ENCODE peak calls at places on chromosomes 1 and 21, in eight cellular contexts. S is stimulated activated CD4-positive, alpha-beta T cell treated with anti-CD3 and anti-CD28 coated beads, TNF-alpha, amount 100 ng/mL, for 24 hours; M is activated T-cell treated with anti-CD3 and anti-CD28 coated beads for 1 hour; G is NCI-H1105; Z is GM12891; J is Caki2; T is islet precursor cell; E is LoVo. I is an unnamed sample.

GRCh38 chr1:1291611-1292441 is 11.6 kb downstream of the SCNN1D start:
- DNase-seq in M (peak; percentile 66), G (peak; percentile 78), S (peak; percentile 50), J (peak; percentile 48), E (peak; percentile 52), T (peak; percentile 90), Z (peak; percentile 96), I (no peak)

GRCh38 chr1:188433428-188433827 is 1604.7 kb downstream of the PLA2G4A start:
- DNase-seq in S (no peak), Z (no peak), G (no peak), E (no peak), T (no peak), M (no peak), J (no peak), I (no peak)

GRCh38 chr21:42093991-42094417 is 22.9 kb downstream of the UMODL1 start:
- DNase-seq in J (peak; percentile 96), T (peak; percentile 76), G (no peak), S (no peak), Z (no peak), E (no peak), M (no peak), I (no peak)

GRCh38 chr1:53543130-53543770 is 84.1 kb downstream of the DMRTB1 start:
- DNase-seq in J (no peak), Z (no peak), M (no peak), G (no peak), E (no peak), T (no peak), S (no peak), I (no peak)

GRCh38 chr1:185139231-185139630 is 17.5 kb downstream of the TRMT1L start:
- DNase-seq in T (no peak), E (no peak), J (no peak), Z (no peak), S (no peak), G (no peak), M (no peak), I (no peak)

GRCh38 chr1:79660127-79660526 is 653.6 kb upstream of the ADGRL4 start:
- DNase-seq in E (no peak), Z (no peak), G (no peak), S (no peak), J (no peak), M (no peak), T (no peak), I (no peak)

GRCh38 chr1:43545686-43546387 is 15.2 kb downstream of the PTPRF start:
- DNase-seq in J (peak; percentile 68), T (peak; percentile 91), Z (no peak), S (no peak), E (no peak), G (peak; percentile 90), M (no peak), I (no peak)

GRCh38 chr1:147627435-147628110 is 42.8 kb downstream of the ACP6 start:
- DNase-seq in M (peak; percentile 44), J (peak; percentile 41), S (peak; percentile 31), T (peak; percentile 69), E (peak; percentile 24), G (peak; percentile 22), Z (peak; percentile 53), I (no peak)

GRCh38 chr1:190175320-190175719 is 302.3 kb downstream of the BRINP3 start:
- DNase-seq in Z (no peak), G (no peak), S (no peak), M (no peak), T (no peak), J (no peak), E (no peak), I (no peak)

GRCh38 chr1:153617677-153618076 is 1.6 kb upstream of the S100A14 start:
- DNase-seq in S (peak; percentile 38), Z (no peak), J (peak; percentile 67), M (no peak), G (peak; percentile 50), T (peak; percentile 80), E (peak; percentile 78), I (no peak)

GRCh38 chr1:20445956-20446355 is 40.1 kb downstream of the CAMK2N1 start:
- DNase-seq in T (no peak), G (no peak), M (no peak), J (no peak), E (no peak), Z (no peak), S (no peak), I (no peak)

GRCh38 chr1:201016943-201017827 is 6.3 kb downstream of the KIF21B start:
- DNase-seq in E (no peak), T (no peak), G (no peak), J (no peak), S (no peak), Z (no peak), M (no peak), I (no peak)

GRCh38 chr1:45954401-45954847 is 151.0 kb downstream of the MAST2 start:
- DNase-seq in S (no peak), J (peak; percentile 81), T (peak; percentile 68), Z (no peak), E (peak; percentile 63), G (no peak), M (no peak), I (no peak)

GRCh38 chr1:200665851-200666250 is 3.9 kb downstream of the DDX59 start:
- DNase-seq in E (no peak), G (no peak), S (no peak), T (no peak), Z (no peak), J (no peak), M (no peak), I (no peak)

GRCh38 chr21:14889080-14889805 is 175.6 kb downstream of the NRIP1 start:
- DNase-seq in E (peak; percentile 80), Z (no peak), S (no peak), M (no peak), J (peak; percentile 38), G (no peak), T (no peak), I (no peak)

GRCh38 chr1:6027591-6027990 is 18.1 kb upstream of the KCNAB2 start:
- DNase-seq in G (no peak), Z (no peak), J (no peak), T (no peak), M (no peak), E (no peak), S (no peak), I (no peak)

GRCh38 chr1:5926686-5927435 is 65.4 kb downstream of the NPHP4 start:
- DNase-seq in E (no peak), S (no peak), Z (no peak), J (no peak), T (no peak), G (no peak), M (no peak), I (no peak)

GRCh38 chr1:207897188-207897587 is 13.7 kb downstream of the CD34 start:
- DNase-seq in Z (no peak), M (no peak), T (peak; percentile 22), E (peak; percentile 6), J (no peak), G (peak; percentile 11), S (no peak), I (no peak)

GRCh38 chr1:209601809-209602657 is 18.5 kb downstream of the CAMK1G start:
- DNase-seq in M (no peak), Z (no peak), T (peak; percentile 63), J (peak; percentile 39), S (peak; percentile 14), G (no peak), E (peak; percentile 49), I (no peak)

GRCh38 chr1:226064168-226064815 is 1.8 kb downstream of the H3-3A start:
- DNase-seq in Z (no peak), T (no peak), S (no peak), J (peak; percentile 55), G (no peak), E (peak; percentile 41), M (no peak), I (no peak)

GRCh38 chr1:219294251-219294650 is 120.6 kb downstream of the LYPLAL1 start:
- DNase-seq in E (no peak), T (no peak), S (no peak), J (no peak), M (no peak), Z (no peak), G (no peak), I (no peak)

GRCh38 chr1:152980676-152981075 is 3.2 kb upstream of the SPRR1A start:
- DNase-seq in S (no peak), M (no peak), E (no peak), J (no peak), G (no peak), T (no peak), Z (no peak), I (no peak)

GRCh38 chr1:119682141-119682540 is 29.6 kb upstream of the PHGDH start:
- DNase-seq in J (no peak), T (no peak), E (no peak), G (no peak), Z (no peak), M (no peak), S (no peak), I (no peak)

GRCh38 chr1:224879404-224879803 is 50.1 kb upstream of the DNAH14 start:
- DNase-seq in J (no peak), T (peak; percentile 69), M (no peak), S (no peak), Z (no peak), G (no peak), E (no peak), I (no peak)

GRCh38 chr1:107378602-107379265 is 237.9 kb downstream of the NTNG1 start:
- DNase-seq in E (no peak), Z (no peak), G (no peak), T (peak; percentile 58), M (no peak), J (peak; percentile 63), S (no peak), I (no peak)

GRCh38 chr1:29408831-29409605 is 172.7 kb downstream of the PTPRU start:
- DNase-seq in J (no peak), T (peak; percentile 45), S (no peak), M (no peak), G (no peak), Z (no peak), E (no peak), I (no peak)

GRCh38 chr1:179143332-179143731 is 61.5 kb downstream of the TOR3A start:
- DNase-seq in G (no peak), Z (no peak), T (no peak), M (no peak), S (no peak), J (no peak), E (peak; percentile 71), I (no peak)

GRCh38 chr21:45280178-45280821 is 7.4 kb downstream of the POFUT2 start:
- DNase-seq in G (no peak), T (no peak), S (no peak), E (no peak), M (no peak), Z (no peak), J (no peak), I (no peak)

GRCh38 chr1:75908717-75909152 is 23.5 kb downstream of the ASB17 start:
- DNase-seq in Z (no peak), S (no peak), G (no peak), T (peak; percentile 65), M (no peak), J (peak; percentile 41), E (peak; percentile 34), I (peak; percentile 33)

GRCh38 chr1:24263211-24263610 is 55.9 kb upstream of the GRHL3 start:
- DNase-seq in E (peak; percentile 20), Z (no peak), T (no peak), J (no peak), M (no peak), S (no peak), G (no peak), I (no peak)

GRCh38 chr1:17728123-17728522 is 27.0 kb upstream of the ACTL8 start:
- DNase-seq in M (no peak), J (no peak), G (no peak), S (no peak), E (no peak), Z (no peak), T (no peak), I (no peak)

GRCh38 chr1:94925561-94926364 is 1.1 kb downstream of the CNN3 start:
- DNase-seq in Z (peak; percentile 10), E (peak; percentile 60), G (peak; percentile 69), J (peak; percentile 87), M (no peak), S (no peak), T (peak; percentile 99), I (peak; percentile 34)

GRCh38 chr1:36178479-36179219 is 22.7 kb downstream of the MAP7D1 start:
- DNase-seq in J (no peak), T (peak; percentile 93), M (no peak), E (no peak), Z (no peak), G (no peak), S (no peak), I (no peak)

GRCh38 chr1:226201029-226201593 is 14.6 kb upstream of the ACBD3 start:
- DNase-seq in S (no peak), Z (peak; percentile 42), T (peak; percentile 68), J (no peak), E (no peak), G (no peak), M (no peak), I (no peak)